ENCODE peak calls at places on chromosomes 3 and 15, in four cellular contexts. L is IMR-90, Z is K562, D is GM12878. E is an unnamed sample. For H4K20me1 and H3K4me1, the result is how much of the 10 kb centered on the place peaks cover.

GRCh38 chr3:197023241-197023997 is 6.2 kb downstream of the MELTF start:
- DNase-seq in L (no peak), Z (no peak), D (peak), E (no peak)

GRCh38 chr3:120094776-120095225 is 554 bp upstream of the GSK3B start:
- DNase-seq in L (peak), Z (peak), D (peak), E (peak)

GRCh38 chr3:70065666-70066253 is 66.2 kb downstream of the SAMMSON start:
- DNase-seq in L (no peak), Z (no peak), D (no peak), E (no peak)

GRCh38 chr15:69595009-69595825 is 142.6 kb downstream of the RPLP1 start:
- DNase-seq in L (no peak), Z (no peak), D (no peak), E (no peak)

GRCh38 chr3:13561376-13561775 is 12.5 kb downstream of the FBLN2 start:
- DNase-seq in L (no peak), Z (no peak), D (no peak), E (no peak)

GRCh38 chr3:63972196-63972595 is 51.1 kb downstream of the PSMD6 start:
- DNase-seq in L (peak), Z (no peak), D (no peak), E (no peak)

GRCh38 chr3:183967693-183968092 is 50.0 kb downstream of the ABCC5 start:
- DNase-seq in L (no peak), Z (no peak), D (no peak), E (no peak)

GRCh38 chr3:50444213-50444612 is 59.2 kb downstream of the CACNA2D2 start:
- DNase-seq in L (no peak), Z (no peak), D (no peak), E (no peak)

GRCh38 chr3:190892328-190893011 is 30.0 kb upstream of the GMNC start:
- DNase-seq in L (no peak), Z (no peak), D (no peak), E (no peak)

GRCh38 chr3:25592510-25592968 is 72.2 kb downstream of the TOP2B start:
- DNase-seq in L (peak), Z (peak), D (no peak), E (peak)

GRCh38 chr3:113948015-113948917 is 453 bp downstream of the ZDHHC23 start:
- DNase-seq in L (no peak), Z (peak), D (no peak), E (peak)

GRCh38 chr3:123347205-123347604 is 101.7 kb downstream of the ADCY5 start:
- DNase-seq in L (no peak), Z (no peak), D (no peak), E (no peak)

GRCh38 chr3:123349201-123349535 is 99.7 kb downstream of the ADCY5 start:
- DNase-seq in L (no peak), Z (no peak), D (no peak), E (no peak)

GRCh38 chr3:123349566-123350450 is 99.1 kb downstream of the ADCY5 start:
- DNase-seq in L (no peak), Z (no peak), D (no peak), E (no peak)

GRCh38 chr3:123347691-123348264 is 101.1 kb downstream of the ADCY5 start:
- DNase-seq in L (no peak), Z (no peak), D (no peak), E (no peak)

DNA sequence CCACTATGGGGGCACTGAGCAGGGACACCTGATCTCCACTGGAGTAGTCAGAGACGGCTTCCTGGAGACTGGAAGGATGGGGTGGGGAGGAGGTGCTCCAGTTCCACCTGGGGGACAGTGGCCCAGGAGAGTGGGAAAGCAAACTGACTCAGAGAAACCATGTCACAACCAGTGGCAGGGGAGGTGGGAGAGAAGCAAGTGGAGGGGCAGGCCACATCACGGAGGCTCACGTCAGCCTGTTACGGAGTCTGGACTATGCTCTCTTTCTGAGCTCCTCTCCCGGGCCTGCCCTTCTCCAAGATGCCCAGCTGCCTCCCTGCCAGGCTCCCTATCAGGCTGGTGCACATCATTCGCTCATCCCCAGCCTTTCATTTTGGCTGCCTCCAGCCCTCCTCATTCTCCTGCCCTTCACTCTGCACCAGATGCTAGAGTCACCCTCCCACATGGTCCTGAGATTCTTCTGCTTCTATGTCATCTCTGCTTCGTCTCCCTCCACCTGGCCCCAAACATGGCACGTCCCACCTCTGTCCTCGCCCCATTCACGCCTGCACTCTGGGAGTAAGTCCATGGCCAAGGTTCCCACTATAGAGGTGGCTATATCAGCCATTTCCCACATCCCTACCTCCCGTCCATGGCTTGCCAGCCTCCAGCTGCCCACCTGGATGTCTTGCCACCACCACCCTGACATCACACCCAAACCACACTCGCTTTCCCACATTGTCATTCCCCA is 100.3 kb downstream of the ADCY5 start:
- DNase-seq in L (no peak), Z (no peak), D (no peak), E (no peak)
- TF ChIP-seq FOS in L (no peak), Z (no peak), D (no peak), E (no peak)

GRCh38 chr15:36896949-36897348 is 203.4 kb downstream of the MEIS2 start:
- DNase-seq in L (no peak), Z (peak), D (no peak), E (no peak)
- H4K20me1 ChIP-seq in L (under half), Z (under half), D (under half), E (under half)

DNA sequence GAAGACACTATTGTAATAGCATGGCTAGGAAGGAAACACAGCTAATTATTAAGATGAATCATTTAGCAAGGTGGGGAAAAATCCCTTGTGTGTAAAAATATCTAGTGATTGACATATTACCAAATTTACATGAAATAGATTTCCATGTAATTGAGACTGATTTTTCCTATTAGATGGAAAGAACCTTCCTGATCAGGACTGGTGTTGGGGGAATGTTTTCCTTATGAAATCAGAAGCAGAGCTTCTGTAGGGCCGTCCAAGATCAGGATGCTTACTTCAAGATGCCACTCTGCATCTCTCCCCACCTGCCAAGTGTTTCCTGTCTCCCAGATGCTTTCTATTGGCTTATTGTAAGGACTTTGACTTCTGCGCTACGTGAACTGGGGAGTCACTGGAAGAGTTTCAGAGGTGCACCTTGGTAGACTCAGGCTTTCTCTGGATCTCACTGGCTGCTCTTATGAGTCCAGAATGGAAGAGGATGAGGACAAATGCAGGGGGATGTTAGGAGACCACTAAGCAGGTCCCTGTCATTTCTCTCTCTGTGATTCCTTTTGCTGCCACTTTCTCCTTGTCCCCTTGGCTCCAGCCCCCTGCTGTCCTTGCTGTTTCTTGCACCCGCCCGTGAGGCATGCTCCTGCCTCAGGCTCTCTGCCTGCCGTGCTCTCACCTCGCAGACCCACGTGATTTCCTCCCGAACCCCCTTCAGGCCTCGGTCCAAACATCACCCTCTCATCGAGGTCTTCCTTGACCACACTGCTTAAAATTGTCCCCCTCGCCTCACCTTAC is 30.1 kb downstream of the BTD start:
- DNase-seq in L (peak), Z (peak), D (no peak), E (no peak)
- H3K4me1 ChIP-seq in L (under half), Z (under half), D (under half), E (half or more)

GRCh38 chr15:66702770-66703539 is 919 bp downstream of the SMAD6 start:
- DNase-seq in L (no peak), Z (no peak), D (no peak), E (no peak)

GRCh38 chr15:66702035-66702769 is at the start of gene SMAD6:
- DNase-seq in L (peak), Z (peak), D (no peak), E (peak)

GRCh38 chr15:66700802-66701421 is 1.1 kb upstream of the SMAD6 start:
- DNase-seq in L (peak), Z (peak), D (no peak), E (peak)

GRCh38 chr15:66700412-66700801 is 1.6 kb upstream of the SMAD6 start:
- DNase-seq in L (no peak), Z (peak), D (no peak), E (no peak)

GRCh38 chr15:66701422-66702034 is 508 bp upstream of the SMAD6 start:
- DNase-seq in L (no peak), Z (no peak), D (no peak), E (no peak)
- TF ChIP-seq FOS in L (no peak), Z (no peak), D (no peak), E (no peak)

E was measured in endothelial cell of umbilical vein.